ENCODE peak calls at places on chromosomes 6 and 20, in nine cellular contexts. One of them, this sample, is unnamed.

GRCh38 chr6:156866181-156866862 is 89.1 kb downstream of the ARID1B start:
- DNase-seq in right lobe of liver: no peak
- DNase-seq in A549: peak; percentile 8
- DNase-seq in spleen: no peak
- DNase-seq in IMR-90: peak; percentile 73
- DNase-seq in transverse colon: peak; percentile 33
- DNase-seq in H54: peak; percentile 14
- DNase-seq in uterus: peak; percentile 33
- DNase-seq in adrenal gland: no peak
- DNase-seq in this sample: no peak

GRCh38 chr6:139194740-139195139 is 59.9 kb downstream of the HECA start:
- DNase-seq in transverse colon: no peak
- DNase-seq in right lobe of liver: no peak
- DNase-seq in spleen: no peak
- DNase-seq in A549: no peak
- DNase-seq in IMR-90: no peak
- DNase-seq in adrenal gland: no peak
- DNase-seq in uterus: no peak
- DNase-seq in H54: no peak
- DNase-seq in this sample: no peak

GRCh38 chr6:33655155-33655554 is 34.0 kb downstream of the ITPR3 start:
- DNase-seq in transverse colon: no peak
- DNase-seq in IMR-90: no peak
- DNase-seq in adrenal gland: no peak
- DNase-seq in H54: no peak
- DNase-seq in spleen: no peak
- DNase-seq in right lobe of liver: no peak
- DNase-seq in A549: no peak
- DNase-seq in uterus: no peak
- DNase-seq in this sample: no peak

GRCh38 chr6:159074866-159075265 is 30.1 kb upstream of the TAGAP start:
- DNase-seq in uterus: no peak
- DNase-seq in right lobe of liver: no peak
- DNase-seq in adrenal gland: no peak
- DNase-seq in A549: no peak
- DNase-seq in transverse colon: no peak
- DNase-seq in spleen: no peak
- DNase-seq in IMR-90: no peak
- DNase-seq in H54: no peak
- DNase-seq in this sample: no peak

GRCh38 chr6:110484321-110484720 is 7.9 kb upstream of the SLC22A16 start:
- DNase-seq in transverse colon: no peak
- DNase-seq in A549: no peak
- DNase-seq in adrenal gland: no peak
- DNase-seq in right lobe of liver: no peak
- DNase-seq in spleen: no peak
- DNase-seq in IMR-90: no peak
- DNase-seq in H54: no peak
- DNase-seq in uterus: no peak
- DNase-seq in this sample: no peak

GRCh38 chr20:6680441-6680840 is 87.0 kb upstream of the BMP2 start:
- DNase-seq in transverse colon: no peak
- DNase-seq in H54: no peak
- DNase-seq in spleen: no peak
- DNase-seq in adrenal gland: no peak
- DNase-seq in uterus: no peak
- DNase-seq in right lobe of liver: no peak
- DNase-seq in IMR-90: no peak
- DNase-seq in A549: no peak
- DNase-seq in this sample: no peak

GRCh38 chr20:17571967-17572638 is 2.2 kb downstream of the DSTN start:
- DNase-seq in adrenal gland: no peak
- DNase-seq in IMR-90: no peak
- DNase-seq in transverse colon: no peak
- DNase-seq in A549: no peak
- DNase-seq in uterus: no peak
- DNase-seq in right lobe of liver: no peak
- DNase-seq in spleen: no peak
- DNase-seq in H54: no peak
- DNase-seq in this sample: no peak

GRCh38 chr6:153131037-153131981 is at the start of gene RGS17:
- DNase-seq in IMR-90: peak; percentile 73
- DNase-seq in transverse colon: peak; percentile 16
- DNase-seq in spleen: peak; percentile 82
- DNase-seq in H54: peak; percentile 81
- DNase-seq in adrenal gland: peak; percentile 37
- DNase-seq in A549: peak; percentile 70
- DNase-seq in right lobe of liver: no peak
- DNase-seq in uterus: peak; percentile 47
- DNase-seq in this sample: peak; percentile 66

GRCh38 chr20:45297786-45298497 is 8.7 kb upstream of the RBPJL start:
- DNase-seq in right lobe of liver: no peak
- DNase-seq in uterus: no peak
- DNase-seq in A549: no peak
- DNase-seq in IMR-90: no peak
- DNase-seq in H54: no peak
- DNase-seq in adrenal gland: no peak
- DNase-seq in transverse colon: no peak
- DNase-seq in spleen: no peak
- DNase-seq in this sample: no peak

GRCh38 chr20:41058007-41058673 is 29.5 kb downstream of the TOP1 start:
- DNase-seq in spleen: no peak
- DNase-seq in A549: peak; percentile 44
- DNase-seq in IMR-90: peak; percentile 93
- DNase-seq in uterus: no peak
- DNase-seq in H54: peak; percentile 14
- DNase-seq in adrenal gland: no peak
- DNase-seq in right lobe of liver: no peak
- DNase-seq in transverse colon: no peak
- DNase-seq in this sample: no peak

GRCh38 chr6:129191275-129191674 is 308.3 kb downstream of the LAMA2 start:
- DNase-seq in H54: no peak
- DNase-seq in spleen: no peak
- DNase-seq in A549: no peak
- DNase-seq in adrenal gland: no peak
- DNase-seq in right lobe of liver: no peak
- DNase-seq in transverse colon: no peak
- DNase-seq in IMR-90: no peak
- DNase-seq in uterus: no peak
- DNase-seq in this sample: no peak

GRCh38 chr6:1911476-1911875 is 301.8 kb downstream of the FOXC1 start:
- DNase-seq in spleen: no peak
- DNase-seq in adrenal gland: no peak
- DNase-seq in H54: no peak
- DNase-seq in transverse colon: no peak
- DNase-seq in uterus: no peak
- DNase-seq in right lobe of liver: no peak
- DNase-seq in IMR-90: no peak
- DNase-seq in A549: no peak
- DNase-seq in this sample: no peak

GRCh38 chr6:18262812-18263560 is 1.3 kb downstream of the DEK start:
- DNase-seq in H54: no peak
- DNase-seq in uterus: no peak
- DNase-seq in right lobe of liver: no peak
- DNase-seq in A549: peak; percentile 7
- DNase-seq in adrenal gland: no peak
- DNase-seq in IMR-90: peak; percentile 9
- DNase-seq in spleen: no peak
- DNase-seq in transverse colon: no peak
- DNase-seq in this sample: no peak

DNA sequence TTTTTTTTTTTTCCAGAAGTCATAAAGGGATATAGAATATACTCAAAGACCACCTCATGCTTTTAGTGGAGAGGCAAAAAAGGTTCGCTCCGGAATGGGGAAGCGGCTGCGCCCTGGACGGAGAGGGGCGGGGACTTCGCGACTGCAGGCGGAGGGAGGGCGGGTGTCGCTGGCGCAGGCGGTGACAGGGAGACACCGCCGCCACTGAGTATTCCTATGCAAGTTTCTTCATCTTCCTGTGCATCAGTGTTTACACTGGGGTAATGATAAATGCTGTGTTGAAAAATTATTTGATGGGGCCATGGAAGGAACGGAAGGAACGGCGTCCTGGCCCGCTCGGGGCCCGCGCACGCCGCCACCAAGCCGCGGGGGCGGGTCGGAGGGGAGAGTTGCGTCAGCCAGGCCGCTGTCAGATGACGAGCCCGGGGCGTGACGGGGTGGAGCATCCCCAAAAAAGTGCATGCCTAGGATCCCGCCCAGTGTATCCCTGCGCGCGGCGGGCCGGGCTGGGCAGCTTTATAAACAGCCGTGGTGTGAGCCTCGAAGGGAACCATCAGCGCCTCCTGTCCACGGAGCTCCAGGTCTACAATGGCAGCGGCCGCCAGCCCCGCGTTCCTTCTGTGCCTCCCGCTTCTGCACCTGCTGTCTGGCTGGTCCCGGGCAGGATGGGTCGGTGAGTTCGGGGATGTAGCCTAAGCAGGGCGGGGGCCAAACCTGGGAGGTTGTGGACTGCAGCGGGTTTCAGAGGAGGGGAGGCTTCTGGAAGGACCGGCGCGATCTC is at the start of gene ULBP1:
- DNase-seq in right lobe of liver: peak; percentile 86
- DNase-seq in transverse colon: peak; percentile 78
- DNase-seq in uterus: peak; percentile 79
- DNase-seq in adrenal gland: peak; percentile 82
- DNase-seq in IMR-90: peak; percentile 83
- DNase-seq in A549: peak; percentile 88
- DNase-seq in H54: peak; percentile 24
- DNase-seq in spleen: peak; percentile 91
- DNase-seq in this sample: peak; percentile 94
- TF ChIP-seq POLR2A in right lobe of liver: no peak
- TF ChIP-seq POLR2A in transverse colon: no peak
- TF ChIP-seq POLR2A in uterus: no peak
- TF ChIP-seq POLR2A in adrenal gland: no peak
- TF ChIP-seq POLR2A in IMR-90: no peak
- TF ChIP-seq POLR2A in A549: no peak
- TF ChIP-seq POLR2A in H54: no peak
- TF ChIP-seq POLR2A in spleen: no peak
- TF ChIP-seq POLR2A in this sample: no peak

DNA sequence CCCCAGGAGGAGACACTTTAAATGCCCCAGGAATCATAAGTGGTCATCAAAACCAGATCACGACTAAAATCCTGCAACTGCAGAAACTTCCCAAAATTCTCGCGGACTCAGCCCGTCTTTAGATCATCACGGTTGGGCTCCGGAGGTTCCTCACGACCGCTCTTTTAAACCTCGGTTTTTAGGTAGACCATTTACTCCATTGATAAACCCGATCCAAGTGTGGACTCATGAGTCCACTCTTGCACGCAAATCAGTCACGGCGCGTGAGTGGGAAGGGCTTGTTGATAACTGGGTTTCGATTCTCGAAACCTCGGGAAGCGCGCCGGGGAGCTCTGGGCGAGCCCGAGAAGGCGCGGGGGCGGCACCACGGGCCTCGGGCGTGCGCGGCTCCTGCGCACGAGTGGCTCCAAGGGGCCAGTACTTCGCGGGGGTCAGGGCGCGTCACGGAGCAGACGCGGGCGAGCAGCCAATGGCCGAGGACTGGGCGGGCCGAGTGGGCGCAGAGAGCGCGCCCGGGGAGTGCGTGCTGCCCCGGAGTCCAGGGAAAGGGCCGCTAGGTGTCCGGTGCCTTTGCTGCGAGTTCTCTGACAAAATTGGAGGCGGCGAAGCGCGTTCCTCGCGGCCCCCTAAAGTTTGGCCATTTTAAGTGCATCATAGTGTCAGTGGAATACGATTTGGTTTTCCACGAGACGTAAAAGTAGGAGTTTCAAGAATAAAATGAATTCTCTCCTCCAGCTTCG is 658 bp upstream of the TENT5A start:
- DNase-seq in A549: peak; percentile 75
- DNase-seq in right lobe of liver: peak; percentile 97
- DNase-seq in IMR-90: peak; percentile 89
- DNase-seq in H54: peak; percentile 82
- DNase-seq in adrenal gland: peak; percentile 96
- DNase-seq in transverse colon: peak; percentile 93
- DNase-seq in spleen: peak; percentile 97
- DNase-seq in uterus: peak; percentile 88
- DNase-seq in this sample: peak; percentile 94
- TF ChIP-seq POLR2A in A549: peak; percentile 66
- TF ChIP-seq POLR2A in right lobe of liver: peak; percentile 96
- TF ChIP-seq POLR2A in IMR-90: peak; percentile 86
- TF ChIP-seq POLR2A in H54: peak; percentile 65
- TF ChIP-seq POLR2A in adrenal gland: peak; percentile 93
- TF ChIP-seq POLR2A in transverse colon: peak; percentile 79
- TF ChIP-seq POLR2A in spleen: peak; percentile 77
- TF ChIP-seq POLR2A in uterus: peak; percentile 81
- TF ChIP-seq POLR2A in this sample: peak; percentile 69

GRCh38 chr6:84449220-84449619 is 221.8 kb upstream of the CEP162 start:
- DNase-seq in H54: no peak
- DNase-seq in right lobe of liver: peak; percentile 31
- DNase-seq in adrenal gland: no peak
- DNase-seq in spleen: no peak
- DNase-seq in transverse colon: no peak
- DNase-seq in uterus: no peak
- DNase-seq in A549: no peak
- DNase-seq in IMR-90: no peak
- DNase-seq in this sample: no peak
- TF ChIP-seq POLR2A in H54: no peak
- TF ChIP-seq POLR2A in right lobe of liver: no peak
- TF ChIP-seq POLR2A in adrenal gland: no peak
- TF ChIP-seq POLR2A in spleen: no peak
- TF ChIP-seq POLR2A in transverse colon: no peak
- TF ChIP-seq POLR2A in uterus: no peak
- TF ChIP-seq POLR2A in A549: no peak
- TF ChIP-seq POLR2A in IMR-90: no peak
- TF ChIP-seq POLR2A in this sample: no peak

GRCh38 chr6:35260642-35261570 is 1.4 kb downstream of the ZNF76 start:
- DNase-seq in transverse colon: no peak
- DNase-seq in IMR-90: no peak
- DNase-seq in adrenal gland: no peak
- DNase-seq in H54: no peak
- DNase-seq in spleen: no peak
- DNase-seq in A549: no peak
- DNase-seq in right lobe of liver: no peak
- DNase-seq in uterus: no peak
- DNase-seq in this sample: no peak

GRCh38 chr6:35259946-35260626 is 551 bp downstream of the ZNF76 start:
- DNase-seq in H54: peak; percentile 54
- DNase-seq in right lobe of liver: peak; percentile 82
- DNase-seq in spleen: no peak
- DNase-seq in A549: peak; percentile 82
- DNase-seq in IMR-90: peak; percentile 16
- DNase-seq in adrenal gland: peak; percentile 80
- DNase-seq in transverse colon: peak; percentile 80
- DNase-seq in uterus: peak; percentile 64
- DNase-seq in this sample: peak; percentile 73

GRCh38 chr6:35258336-35258735 is 1.2 kb upstream of the ZNF76 start:
- DNase-seq in H54: no peak
- DNase-seq in IMR-90: no peak
- DNase-seq in A549: no peak
- DNase-seq in transverse colon: no peak
- DNase-seq in right lobe of liver: no peak
- DNase-seq in adrenal gland: no peak
- DNase-seq in uterus: no peak
- DNase-seq in spleen: no peak
- DNase-seq in this sample: no peak

GRCh38 chr6:35258858-35259193 is 709 bp upstream of the ZNF76 start:
- DNase-seq in IMR-90: peak; percentile 59
- DNase-seq in H54: no peak
- DNase-seq in spleen: no peak
- DNase-seq in adrenal gland: no peak
- DNase-seq in right lobe of liver: no peak
- DNase-seq in transverse colon: no peak
- DNase-seq in uterus: no peak
- DNase-seq in A549: no peak
- DNase-seq in this sample: peak; percentile 65

GRCh38 chr6:35259194-35259945 is at the start of gene ZNF76:
- DNase-seq in A549: peak; percentile 96
- DNase-seq in transverse colon: peak; percentile 98
- DNase-seq in IMR-90: peak; percentile 95
- DNase-seq in right lobe of liver: peak; percentile 99
- DNase-seq in spleen: peak; percentile 98
- DNase-seq in adrenal gland: peak; percentile 99
- DNase-seq in H54: peak; percentile 95
- DNase-seq in uterus: peak; percentile 96
- DNase-seq in this sample: peak; percentile 99
- TF ChIP-seq POLR2A in A549: peak; percentile 62
- TF ChIP-seq POLR2A in transverse colon: peak; percentile 72
- TF ChIP-seq POLR2A in IMR-90: peak; percentile 58
- TF ChIP-seq POLR2A in right lobe of liver: peak; percentile 86
- TF ChIP-seq POLR2A in spleen: no peak
- TF ChIP-seq POLR2A in adrenal gland: peak; percentile 71
- TF ChIP-seq POLR2A in H54: peak; percentile 55
- TF ChIP-seq POLR2A in uterus: peak; percentile 73
- TF ChIP-seq POLR2A in this sample: peak; percentile 8